ENCODE peak calls at places on chromosomes 2 and 18, in four cellular contexts. H is K562, E is HepG2, J is GM12878. P is an unnamed sample.

GRCh38 chr2:183063083-183063482 is 15.5 kb upstream of the DUSP19 start:
- DNase-seq in J (no peak), E (no peak), H (no peak), P (no peak)

GRCh38 chr2:47211497-47212011 is 56.4 kb upstream of the STPG4 start:
- DNase-seq in H (no peak), J (no peak), E (no peak), P (no peak)

GRCh38 chr2:203631068-203631757 is 75.2 kb upstream of the CD28 start:
- DNase-seq in J (no peak), E (peak), H (no peak), P (no peak)

GRCh38 chr2:332592-332991 is 44.7 kb upstream of the ALKAL2 start:
- DNase-seq in J (no peak), E (no peak), H (no peak), P (no peak)

GRCh38 chr2:224892574-224893204 is 149.6 kb downstream of the DOCK10 start:
- DNase-seq in H (no peak), J (no peak), E (no peak), P (no peak)

GRCh38 chr2:194739217-194739616 is 917.8 kb upstream of the SLC39A10 start:
- DNase-seq in J (no peak), H (no peak), E (no peak), P (no peak)

GRCh38 chr2:200730960-200731359 is 80.8 kb upstream of the BZW1 start:
- DNase-seq in H (no peak), E (no peak), J (no peak), P (no peak)

GRCh38 chr2:113175101-113175628 is 1.4 kb downstream of the PSD4 start:
- DNase-seq in H (no peak), E (no peak), J (peak), P (no peak)

GRCh38 chr2:114729025-114729424 is 286.6 kb downstream of the DPP10 start:
- DNase-seq in E (peak), J (no peak), H (no peak), P (no peak)

GRCh38 chr2:167355796-167356195 is 467.5 kb downstream of the XIRP2 start:
- DNase-seq in J (no peak), E (no peak), H (no peak), P (no peak)

GRCh38 chr18:9742588-9743131 is 34.6 kb downstream of the RAB31 start:
- DNase-seq in H (no peak), E (no peak), J (no peak), P (no peak)

GRCh38 chr2:148888003-148888501 is 13.0 kb downstream of the KIF5C start:
- DNase-seq in E (no peak), H (no peak), J (no peak), P (peak)

GRCh38 chr2:40302751-40303150 is 149.1 kb downstream of the SLC8A1 start:
- DNase-seq in E (no peak), J (no peak), H (no peak), P (no peak)

GRCh38 chr18:2337552-2338141 is 233.7 kb downstream of the METTL4 start:
- DNase-seq in J (no peak), E (peak), H (peak), P (peak)

GRCh38 chr18:44938396-44939036 is 257.8 kb downstream of the SETBP1 start:
- DNase-seq in E (no peak), J (no peak), H (no peak), P (peak)

GRCh38 chr2:23135481-23136100 is 249.4 kb upstream of the KLHL29 start:
- DNase-seq in E (no peak), J (no peak), H (no peak), P (no peak)

GRCh38 chr18:57440331-57441101 is 5.3 kb downstream of the ONECUT2 start:
- DNase-seq in J (no peak), H (no peak), E (no peak), P (no peak)

GRCh38 chr2:96647681-96648080 is 5.1 kb downstream of the FER1L5 start:
- DNase-seq in E (no peak), H (no peak), J (no peak), P (no peak)

GRCh38 chr18:6942742-6943141 is 174.9 kb downstream of the LAMA1 start:
- DNase-seq in H (no peak), E (no peak), J (no peak), P (no peak)

GRCh38 chr18:57221084-57221483 is 74.2 kb downstream of the BOD1L2 start:
- DNase-seq in J (no peak), E (no peak), H (no peak), P (no peak)

GRCh38 chr2:611519-611918 is 65.7 kb downstream of the TMEM18 start:
- DNase-seq in J (no peak), H (no peak), E (no peak), P (no peak)

GRCh38 chr2:60230037-60230436 is 323.4 kb downstream of the BCL11A start:
- DNase-seq in E (no peak), H (no peak), J (no peak), P (no peak)

GRCh38 chr18:66193938-66194337 is 410.0 kb downstream of the CDH19 start:
- DNase-seq in H (no peak), J (no peak), E (no peak), P (no peak)
- TF ChIP-seq YY1 in H (no peak), J (no peak), E (no peak), P (no peak)

DNA sequence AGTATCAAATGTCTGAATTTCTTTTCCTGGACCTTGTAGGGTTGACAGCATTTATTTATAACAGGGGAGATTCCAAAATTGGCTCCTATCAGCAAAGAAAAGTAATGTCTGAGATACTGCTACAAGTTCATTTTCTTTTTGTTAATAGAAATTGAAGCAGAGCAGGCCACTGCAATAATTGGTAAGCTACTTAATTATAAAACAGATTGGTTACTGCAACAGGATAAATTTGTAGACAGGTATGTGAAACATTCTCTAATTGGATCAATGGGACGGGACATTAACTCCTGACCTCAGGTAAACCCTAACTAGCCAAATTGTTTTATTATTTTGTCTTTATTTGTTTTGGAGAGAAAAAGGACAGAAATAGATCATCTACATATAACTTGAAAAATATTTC is 20.5 kb downstream of the NIFK start:
- DNase-seq in J (no peak), E (no peak), H (no peak), P (no peak)
- TF ChIP-seq ZBTB33 in J (no peak), E (no peak), H (no peak), P (no peak)

GRCh38 chr2:1704606-1705556 is 39.4 kb downstream of the PXDN start:
- DNase-seq in J (no peak), H (no peak), E (no peak), P (peak)
- TF ChIP-seq FOXM1 in J (no peak), H (no peak), E (no peak), P (no peak)

DNA sequence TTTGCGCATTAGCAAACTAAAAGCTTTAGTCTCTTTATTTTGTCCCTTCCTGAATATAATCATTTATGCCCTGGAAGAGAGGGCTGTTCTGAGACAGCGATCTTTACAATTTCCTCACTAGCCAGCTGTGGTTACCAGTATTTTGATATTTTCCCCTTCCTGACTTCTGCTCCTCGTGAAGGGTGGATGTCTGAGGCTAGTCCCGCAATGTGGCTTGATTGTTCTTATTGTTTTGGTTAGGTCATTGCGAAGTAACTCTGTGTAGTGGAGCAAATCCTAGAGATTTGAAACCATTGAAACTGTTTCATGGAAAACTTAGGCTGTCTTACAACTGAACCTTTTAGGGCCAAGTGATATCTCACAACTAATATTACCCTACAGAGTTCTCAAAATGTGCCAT is 2.4 kb downstream of the MRPL33 start:
- DNase-seq in H (no peak), J (no peak), E (no peak), P (no peak)
- TF ChIP-seq YY1 in H (no peak), J (no peak), E (no peak), P (no peak)

GRCh38 chr2:202169826-202170424 is 68.5 kb downstream of the SUMO1 start:
- DNase-seq in J (no peak), H (no peak), E (no peak), P (no peak)

GRCh38 chr2:202165945-202166344 is 72.5 kb downstream of the SUMO1 start:
- DNase-seq in J (no peak), E (no peak), H (no peak), P (no peak)

GRCh38 chr2:202161106-202161836 is 77.1 kb downstream of the SUMO1 start:
- DNase-seq in J (no peak), H (no peak), E (no peak), P (no peak)

GRCh38 chr2:202169131-202169530 is 69.3 kb downstream of the SUMO1 start:
- DNase-seq in J (no peak), E (no peak), H (no peak), P (no peak)

GRCh38 chr2:202164409-202164808 is 74.0 kb downstream of the SUMO1 start:
- DNase-seq in E (no peak), H (no peak), J (no peak), P (no peak)
- TF ChIP-seq ZBTB33 in E (no peak), H (no peak), J (no peak), P (no peak)

GRCh38 chr2:233481368-233482142 is 85.0 kb downstream of the USP40 start:
- DNase-seq in E (no peak), J (no peak), H (no peak), P (no peak)
- TF ChIP-seq FOXM1 in E (no peak), J (no peak), H (no peak), P (no peak)

GRCh38 chr2:3099145-3099859 is 278.3 kb downstream of the EIPR1 start:
- DNase-seq in J (no peak), H (no peak), E (no peak), P (no peak)

GRCh38 chr2:3099860-3100234 is 277.8 kb downstream of the EIPR1 start:
- DNase-seq in E (no peak), H (no peak), J (no peak), P (no peak)

GRCh38 chr2:3094999-3095958 is 282.3 kb downstream of the EIPR1 start:
- DNase-seq in H (peak), J (no peak), E (no peak), P (no peak)

GRCh38 chr2:3098231-3098630 is 279.4 kb downstream of the EIPR1 start:
- DNase-seq in E (no peak), H (no peak), J (no peak), P (no peak)

GRCh38 chr2:3097804-3098203 is 279.8 kb downstream of the EIPR1 start:
- DNase-seq in J (no peak), E (no peak), H (no peak), P (no peak)
- TF ChIP-seq YY1 in J (no peak), E (no peak), H (no peak), P (no peak)

GRCh38 chr18:23585007-23585871 is 1.1 kb downstream of the NPC1 start:
- DNase-seq in E (peak), H (peak), J (peak), P (peak)
- TF ChIP-seq ZBTB33 in E (no peak), H (no peak), J (no peak), P (no peak)

P was measured in SK-N-SH.